ENCODE peak calls at places on chromosomes 6 and 20, in seven cellular contexts. O, I, Q, V, R, E and C are unnamed samples.

GRCh38 chr6:146287691-146288369 is 255.8 kb upstream of the RAB32 start:
- DNase-seq in I (no peak), R (no peak), V (no peak), E (no peak), O (no peak), Q (no peak), C (no peak)

GRCh38 chr6:44715188-44715587 is 327.7 kb downstream of the CDC5L start:
- DNase-seq in I (no peak), R (no peak), O (no peak), Q (no peak), E (no peak), V (no peak), C (no peak)

GRCh38 chr20:57393321-57394086 is 2.3 kb downstream of the RBM38 start:
- DNase-seq in I (no peak), R (no peak), O (no peak), E (no peak), V (no peak), Q (no peak), C (no peak)

GRCh38 chr6:166485651-166486535 is 100.6 kb downstream of the RAMACL start:
- DNase-seq in E (no peak), Q (no peak), V (no peak), I (no peak), R (no peak), O (no peak), C (no peak)

GRCh38 chr20:24816907-24817306 is 132.2 kb upstream of the CST7 start:
- DNase-seq in O (no peak), V (no peak), I (no peak), E (no peak), Q (no peak), R (no peak), C (no peak)

GRCh38 chr20:20820104-20820503 is 107.7 kb upstream of the RALGAPA2 start:
- DNase-seq in R (peak), I (no peak), Q (no peak), V (peak), E (peak), O (no peak), C (no peak)

GRCh38 chr6:138434915-138435314 is 30.9 kb downstream of the HEBP2 start:
- DNase-seq in Q (no peak), I (no peak), V (no peak), O (no peak), R (no peak), E (no peak), C (no peak)

GRCh38 chr6:35385457-35386202 is 43.3 kb downstream of the PPARD start:
- DNase-seq in E (no peak), O (no peak), V (no peak), Q (no peak), R (no peak), I (no peak), C (no peak)

GRCh38 chr6:116208056-116208785 is 45.7 kb downstream of the TSPYL4 start:
- DNase-seq in O (no peak), Q (no peak), V (no peak), R (no peak), E (no peak), I (no peak), C (no peak)

GRCh38 chr6:89483111-89483720 is 50.3 kb downstream of the ANKRD6 start:
- DNase-seq in Q (no peak), O (no peak), R (no peak), I (no peak), E (no peak), V (no peak), C (no peak)

GRCh38 chr20:32244959-32245358 is 32.5 kb upstream of the KIF3B start:
- DNase-seq in O (no peak), V (no peak), E (no peak), Q (no peak), I (no peak), R (no peak), C (no peak)

GRCh38 chr6:106744781-106745180 is 115.4 kb downstream of the QRSL1 start:
- DNase-seq in V (no peak), Q (no peak), I (no peak), O (no peak), E (no peak), R (no peak), C (no peak)

GRCh38 chr20:46221271-46221670 is 87.0 kb downstream of the CDH22 start:
- DNase-seq in V (no peak), I (no peak), E (no peak), Q (no peak), O (no peak), R (no peak), C (no peak)

GRCh38 chr6:25278557-25278913 is 639 bp upstream of the CARMIL1 start:
- DNase-seq in E (no peak), R (no peak), Q (no peak), I (no peak), V (no peak), O (no peak), C (no peak)